ENCODE peak calls at places on chromosome 18, in four cellular contexts. J is breast epithelium, E is AG04450, H is thyroid gland. C is an unnamed sample.

GRCh38 chr18:43341014-43341413 is 63.7 kb upstream of the SYT4 start:
- DNase-seq in J (no peak), E (no peak), H (no peak), C (no peak)

GRCh38 chr18:13796515-13796914 is 27.4 kb upstream of the MC5R start:
- DNase-seq in J (no peak), E (no peak), H (no peak), C (no peak)

GRCh38 chr18:24584205-24584604 is 123.8 kb downstream of the HRH4 start:
- DNase-seq in J (no peak), E (no peak), H (no peak), C (no peak)

GRCh38 chr18:22822024-22822423 is 111.1 kb upstream of the RBBP8 start:
- DNase-seq in J (peak; percentile 72), E (no peak), H (no peak), C (no peak)

GRCh38 chr18:62629031-62629430 is 86.3 kb upstream of the PHLPP1 start:
- DNase-seq in J (no peak), E (no peak), H (no peak), C (no peak)

GRCh38 chr18:3088444-3088843 is 75.5 kb upstream of the LPIN2 start:
- DNase-seq in J (no peak), E (no peak), H (no peak), C (no peak)

GRCh38 chr18:70363861-70364260 is 75.0 kb downstream of the SOCS6 start:
- DNase-seq in J (no peak), E (no peak), H (no peak), C (no peak)

GRCh38 chr18:9808530-9809241 is 77.1 kb upstream of the TXNDC2 start:
- DNase-seq in J (peak; percentile 68), E (no peak), H (peak; percentile 69), C (no peak)

GRCh38 chr18:28657836-28658410 is 481.0 kb upstream of the CDH2 start:
- DNase-seq in J (no peak), E (no peak), H (no peak), C (no peak)

GRCh38 chr18:51193621-51194287 is 3.7 kb downstream of the MEX3C start:
- DNase-seq in J (no peak), E (no peak), H (no peak), C (no peak)

DNA sequence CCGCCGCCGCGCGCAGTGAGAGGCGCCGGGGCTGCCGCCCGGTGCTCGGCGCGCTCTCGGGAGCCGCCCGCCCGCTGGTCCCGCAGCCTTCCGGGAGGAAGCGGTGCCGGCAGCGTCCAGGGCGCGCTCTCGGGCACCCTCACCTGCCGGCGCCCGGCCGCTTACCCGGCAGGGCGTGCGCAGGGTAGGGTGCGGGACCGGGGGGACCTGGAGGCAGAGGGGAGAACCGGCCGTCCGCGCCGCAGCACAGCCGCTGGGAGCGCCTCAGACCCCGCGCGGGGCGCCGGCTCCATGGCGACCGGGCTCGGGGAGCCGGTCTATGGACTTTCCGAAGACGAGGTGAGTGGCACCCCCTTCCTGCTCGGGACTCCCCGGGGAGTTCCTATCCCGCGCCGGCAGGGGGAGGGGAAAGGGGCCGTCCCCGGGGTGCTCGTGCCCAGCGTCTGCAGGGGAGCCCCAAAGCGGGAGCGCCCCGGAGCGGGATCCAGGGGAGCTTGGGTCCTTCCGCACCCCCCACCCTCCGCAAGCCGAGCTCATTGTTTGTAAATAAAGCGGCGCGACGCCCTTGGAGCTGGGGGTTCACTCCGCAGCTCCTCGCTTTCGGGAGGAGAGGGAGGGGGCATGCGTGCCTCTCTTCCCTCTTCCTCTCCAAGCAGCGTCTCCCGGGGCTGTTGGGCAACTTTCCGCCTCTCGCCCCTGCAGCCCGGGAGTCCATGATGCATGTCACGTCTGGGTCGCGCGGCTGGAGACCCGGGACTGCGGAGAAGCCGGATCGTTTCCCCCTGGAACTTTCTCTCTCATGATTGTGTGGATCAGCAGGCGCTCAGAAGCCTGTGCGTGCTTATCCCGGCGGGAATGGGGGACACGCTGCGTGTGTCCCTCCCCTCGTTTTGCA is 591 bp downstream of the NEDD4L start:
- DNase-seq in J (peak; percentile 43), E (no peak), H (peak; percentile 63), C (no peak)
- H3K27ac ChIP-seq in J (peak overlapping the region; percentile 91), E (no peak overlapping the region), H (peak overlapping the region; percentile 36), C (no peak overlapping the region)

DNA sequence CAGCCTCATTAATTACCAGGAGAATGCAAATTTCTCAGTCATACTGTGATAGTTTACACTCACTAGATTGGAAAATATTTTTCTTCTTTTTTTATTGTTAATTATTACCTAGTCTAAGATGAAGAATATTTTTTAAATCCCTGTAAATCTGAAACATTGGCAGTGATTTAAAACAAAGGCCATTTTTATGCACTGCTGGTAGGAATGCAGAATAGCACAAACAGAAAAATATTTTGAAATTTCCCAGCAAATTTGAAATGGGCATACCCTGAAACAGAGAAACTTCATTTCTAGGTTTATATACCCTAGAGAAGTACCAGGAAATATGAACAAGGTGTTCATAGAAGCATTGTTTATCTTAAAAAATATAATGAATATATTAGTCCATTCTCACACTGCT is 31.0 kb downstream of the DYNAP start:
- DNase-seq in J (no peak), E (no peak), H (no peak), C (no peak)
- TF ChIP-seq CTCF in J (no peak), E (peak; percentile 35), H (no peak), C (no peak)

DNA sequence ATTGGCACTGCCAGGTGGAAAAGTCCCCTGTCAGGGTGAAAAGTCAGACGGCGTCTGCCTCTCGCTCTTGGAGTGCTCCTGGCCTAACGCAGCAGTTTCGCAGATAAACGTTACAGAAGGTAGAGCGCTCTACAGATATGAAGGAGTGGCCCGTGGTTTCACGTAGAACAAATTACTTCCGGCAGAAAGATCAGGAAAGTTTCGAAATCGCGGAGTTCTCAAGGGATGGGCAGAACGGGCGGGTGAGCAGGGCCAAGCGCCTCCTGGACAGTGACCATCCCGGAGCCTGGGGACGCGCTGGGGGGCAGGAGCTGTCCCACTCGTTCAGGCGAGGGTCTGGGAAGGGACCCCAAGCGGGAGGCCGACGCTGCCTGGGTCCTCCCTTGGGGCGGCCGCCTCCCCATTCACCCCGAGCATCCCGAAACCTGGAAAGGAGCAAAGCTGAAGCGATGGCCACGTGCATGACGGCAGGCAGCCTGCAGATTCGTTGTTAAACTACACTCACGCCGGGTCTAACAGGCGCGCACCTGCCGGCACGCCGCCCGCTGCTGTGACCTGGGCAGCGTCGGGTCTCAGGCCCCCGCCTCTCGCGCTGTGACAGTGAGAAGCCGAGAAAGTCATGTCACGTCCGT is 122.9 kb upstream of the SALL3 start:
- DNase-seq in J (no peak), E (no peak), H (no peak), C (no peak)
- H3K9me3 ChIP-seq in J (peaks cover 11% of the 10 kb centered on the region), E (peaks cover 67% of the 10 kb centered on the region), H (no peaks in the 10 kb centered on the region), C (no peaks in the 10 kb centered on the region)

DNA sequence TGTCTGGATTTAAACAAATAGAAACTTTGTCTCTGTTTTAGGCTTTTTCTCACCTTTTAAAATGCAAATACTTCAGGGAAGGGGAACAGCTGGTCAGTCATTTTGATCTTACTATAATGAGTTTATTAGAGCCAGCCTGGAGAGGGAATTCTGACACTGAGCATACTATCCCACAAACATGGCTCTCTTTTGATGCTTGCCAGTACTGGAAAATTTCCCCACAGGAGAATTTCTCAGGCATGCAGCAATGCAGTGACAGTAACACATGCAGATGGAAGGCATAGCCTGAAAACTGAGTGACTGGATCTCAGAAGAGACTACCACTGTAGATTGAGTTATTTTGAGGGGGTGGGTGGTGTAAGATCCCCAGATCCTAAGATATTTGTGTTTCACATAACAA is 974.3 kb upstream of the CELF4 start:
- DNase-seq in J (no peak), E (no peak), H (no peak), C (no peak)
- H3K27ac ChIP-seq in J (no peak overlapping the region), E (no peak overlapping the region), H (no peak overlapping the region), C (no peak overlapping the region)

GRCh38 chr18:33833847-33834246 is 255.8 kb downstream of the ASXL3 start:
- DNase-seq in J (no peak), E (no peak), H (no peak), C (no peak)
- TF ChIP-seq CTCF in J (no peak), E (no peak), H (no peak), C (no peak)

DNA sequence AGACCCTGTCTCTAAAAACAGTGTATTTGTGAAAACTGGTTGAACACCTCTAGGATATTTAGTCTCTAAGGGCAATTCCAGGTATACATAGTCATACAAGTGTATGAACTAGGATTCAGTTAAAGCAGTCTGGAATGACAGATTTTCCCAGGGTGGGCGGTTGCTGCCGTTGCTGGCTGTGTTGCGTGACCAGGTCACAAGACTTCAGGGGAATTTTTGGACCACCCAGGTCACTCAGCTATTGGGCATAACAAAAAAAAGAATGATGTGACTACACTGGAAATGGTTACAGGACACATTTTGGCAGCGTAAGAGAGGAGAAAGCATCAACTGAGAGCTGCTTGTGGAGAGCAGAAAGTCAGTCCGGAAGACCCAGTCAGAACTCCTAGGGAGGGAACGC is 58.0 kb upstream of the ZBTB7C start:
- DNase-seq in J (no peak), E (no peak), H (no peak), C (no peak)
- H3K9me3 ChIP-seq in J (no peaks in the 10 kb centered on the region), E (peaks cover 2% of the 10 kb centered on the region), H (no peaks in the 10 kb centered on the region), C (no peaks in the 10 kb centered on the region)

DNA sequence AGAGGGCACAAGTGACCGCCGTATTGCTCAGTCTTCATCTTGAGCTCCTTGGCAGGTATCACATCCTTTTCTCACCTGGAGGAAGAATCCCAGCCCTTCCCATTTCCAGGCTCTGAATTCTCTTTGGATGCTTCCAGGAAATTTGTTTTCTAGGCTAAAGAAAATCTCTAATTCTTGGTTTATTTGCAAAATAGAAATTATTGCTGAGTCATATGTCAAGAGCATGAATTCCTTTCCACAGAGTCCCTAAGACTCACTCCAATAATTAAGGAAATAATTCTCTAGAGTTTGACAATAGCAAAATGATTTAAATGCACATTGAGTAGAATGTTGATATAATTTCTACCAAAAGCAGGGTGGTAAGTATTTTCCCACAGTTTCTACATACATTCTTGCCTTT is 16.3 kb upstream of the CCDC68 start:
- DNase-seq in J (no peak), E (no peak), H (no peak), C (no peak)
- H3K27ac ChIP-seq in J (no peak overlapping the region), E (no peak overlapping the region), H (no peak overlapping the region), C (no peak overlapping the region)

DNA sequence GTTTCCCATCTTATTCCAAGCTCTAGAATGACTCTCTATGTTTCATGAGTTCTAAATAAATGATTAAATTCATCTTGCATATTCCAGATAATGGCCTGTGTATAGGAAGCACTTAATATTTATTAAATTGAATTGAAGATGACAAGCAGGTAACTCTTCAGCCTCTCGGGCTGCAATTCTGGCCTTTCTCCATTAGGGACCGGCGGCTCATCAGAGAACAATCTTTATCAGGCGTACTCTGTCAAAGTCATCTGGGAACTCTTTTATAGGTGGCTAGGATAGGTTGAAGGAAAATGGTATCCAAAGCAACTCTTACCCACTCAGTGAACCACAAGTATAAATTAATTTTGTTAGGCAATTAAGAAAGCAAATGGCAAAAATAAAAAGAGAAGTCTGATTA is 308.5 kb downstream of the NOL4 start:
- DNase-seq in J (no peak), E (no peak), H (no peak), C (no peak)
- TF ChIP-seq CTCF in J (no peak), E (no peak), H (no peak), C (no peak)

GRCh38 chr18:1784113-1784512 is 787.2 kb downstream of the METTL4 start:
- DNase-seq in J (no peak), E (no peak), H (no peak), C (no peak)
- H3K9me3 ChIP-seq in J (no peaks in the 10 kb centered on the region), E (peaks cover 16% of the 10 kb centered on the region), H (no peaks in the 10 kb centered on the region), C (no peaks in the 10 kb centered on the region)

C was measured in CD4-positive, alpha-beta T cell.